ENCODE peak calls at places on chromosomes 16 and 17, in six cellular contexts. C, F, U, R, P and K are unnamed samples.

GRCh38 chr16:86243123-86243473 is 267.2 kb upstream of the FOXF1 start:
- DNase-seq in C (no peak), F (no peak), U (no peak), R (no peak), P (no peak), K (no peak)

GRCh38 chr17:37160940-37161339 is 212.2 kb downstream of the AATF start:
- DNase-seq in C (no peak), F (no peak), U (no peak), R (no peak), P (peak), K (no peak)

GRCh38 chr17:42677921-42678781 is 1.4 kb upstream of the PLEKHH3 start:
- DNase-seq in C (peak), F (peak), U (peak), R (peak), P (peak), K (peak)

GRCh38 chr16:80125677-80126076 is 415.1 kb upstream of the DYNLRB2 start:
- DNase-seq in C (no peak), F (no peak), U (no peak), R (no peak), P (peak), K (no peak)

GRCh38 chr17:56939869-56940484 is 20.9 kb downstream of the COIL start:
- DNase-seq in C (peak), F (peak), U (peak), R (peak), P (peak), K (peak)

GRCh38 chr16:3112881-3113574 is 642 bp downstream of the ZNF205 start:
- DNase-seq in C (peak), F (no peak), U (no peak), R (no peak), P (peak), K (no peak)

GRCh38 chr17:74353446-74354060 is 8.1 kb downstream of the BTBD17 start:
- DNase-seq in C (no peak), F (no peak), U (no peak), R (no peak), P (no peak), K (no peak)

GRCh38 chr17:77924757-77925336 is 33.7 kb upstream of the TNRC6C start:
- DNase-seq in C (no peak), F (peak), U (peak), R (no peak), P (peak), K (no peak)

GRCh38 chr16:90028985-90029384 is 9.7 kb upstream of the DBNDD1 start:
- DNase-seq in C (no peak), F (no peak), U (no peak), R (no peak), P (no peak), K (no peak)

GRCh38 chr17:68603663-68604062 is 2.5 kb upstream of the FAM20A start:
- DNase-seq in C (no peak), F (no peak), U (no peak), R (no peak), P (no peak), K (no peak)

GRCh38 chr17:73902416-73903181 is 258.4 kb upstream of the SDK2 start:
- DNase-seq in C (no peak), F (peak), U (peak), R (peak), P (no peak), K (peak)

GRCh38 chr17:9957244-9957643 is 52.2 kb upstream of the RCVRN start:
- DNase-seq in C (no peak), F (no peak), U (no peak), R (no peak), P (no peak), K (no peak)

GRCh38 chr16:1309888-1310831 is 724 bp downstream of the UBE2I start:
- DNase-seq in C (peak), F (no peak), U (no peak), R (peak), P (peak), K (peak)

GRCh38 chr17:57869599-57870282 is 19.9 kb upstream of the MRPS23 start:
- DNase-seq in C (no peak), F (no peak), U (no peak), R (no peak), P (peak), K (no peak)

GRCh38 chr17:66655861-66656260 is 179.1 kb upstream of the CACNG5 start:
- DNase-seq in C (no peak), F (no peak), U (no peak), R (no peak), P (peak), K (no peak)

GRCh38 chr16:75260856-75261589 is 9.6 kb upstream of the BCAR1 start:
- DNase-seq in C (peak), F (no peak), U (no peak), R (no peak), P (no peak), K (no peak)

GRCh38 chr16:59878479-59878878 is 1144.4 kb upstream of the GOT2 start:
- DNase-seq in C (no peak), F (no peak), U (no peak), R (no peak), P (peak), K (no peak)

GRCh38 chr16:89572042-89572441 is 3.5 kb upstream of the CPNE7 start:
- DNase-seq in C (no peak), F (no peak), U (no peak), R (no peak), P (peak), K (no peak)

GRCh38 chr16:82061861-82062525 is 26.9 kb downstream of the HSD17B2 start:
- DNase-seq in C (peak), F (peak), U (peak), R (no peak), P (peak), K (peak)

GRCh38 chr17:76473541-76473985 is 6.2 kb downstream of the AANAT start:
- DNase-seq in C (peak), F (peak), U (peak), R (no peak), P (peak), K (no peak)

GRCh38 chr17:40192961-40193360 is 15.7 kb downstream of the RAPGEFL1 start:
- DNase-seq in C (no peak), F (no peak), U (no peak), R (no peak), P (no peak), K (no peak)

GRCh38 chr16:785563-786535 is 2.3 kb downstream of the RPUSD1 start:
- DNase-seq in C (peak), F (peak), U (peak), R (peak), P (peak), K (peak)

GRCh38 chr16:67883872-67884261 is 818 bp upstream of the NRN1L start:
- DNase-seq in C (peak), F (peak), U (peak), R (peak), P (peak), K (peak)

GRCh38 chr16:82638095-82638798 is 11.5 kb downstream of the CDH13 start:
- DNase-seq in C (no peak), F (no peak), U (no peak), R (no peak), P (peak), K (no peak)

GRCh38 chr16:83248735-83249469 is 558.9 kb upstream of the HSBP1 start:
- DNase-seq in C (no peak), F (no peak), U (no peak), R (no peak), P (peak), K (no peak)

GRCh38 chr16:75296606-75297005 is 45.2 kb upstream of the BCAR1 start:
- DNase-seq in C (peak), F (no peak), U (no peak), R (no peak), P (peak), K (no peak)

GRCh38 chr17:27986805-27987684 is 55.4 kb upstream of the NLK start:
- DNase-seq in C (no peak), F (no peak), U (no peak), R (no peak), P (no peak), K (no peak)
- TF ChIP-seq EZH2phosphoT487 in C (no peak), F (no peak), U (no peak), R (no peak), P (no peak), K (no peak)

GRCh38 chr16:71425746-71426068 is 16.1 kb downstream of the TLE7 start:
- DNase-seq in C (no peak), F (no peak), U (no peak), R (no peak), P (no peak), K (no peak)

GRCh38 chr16:71424626-71425025 is 17.2 kb downstream of the TLE7 start:
- DNase-seq in C (no peak), F (no peak), U (no peak), R (no peak), P (no peak), K (no peak)

GRCh38 chr16:71421911-71422310 is 19.9 kb downstream of the TLE7 start:
- DNase-seq in C (peak), F (peak), U (peak), R (peak), P (peak), K (peak)

GRCh38 chr16:71423865-71424264 is 18.0 kb downstream of the TLE7 start:
- DNase-seq in C (no peak), F (no peak), U (no peak), R (no peak), P (no peak), K (no peak)

GRCh38 chr16:71423016-71423415 is 18.8 kb downstream of the TLE7 start:
- DNase-seq in C (no peak), F (no peak), U (no peak), R (no peak), P (no peak), K (no peak)
- TF ChIP-seq EZH2phosphoT487 in C (no peak), F (no peak), U (no peak), R (no peak), P (no peak), K (no peak)

GRCh38 chr16:84976644-84977400 is 34.5 kb downstream of the ZDHHC7 start:
- DNase-seq in C (no peak), F (no peak), U (no peak), R (no peak), P (no peak), K (no peak)
- TF ChIP-seq EZH2phosphoT487 in C (no peak), F (no peak), U (no peak), R (no peak), P (no peak), K (no peak)

GRCh38 chr16:77611386-77611785 is 110.9 kb upstream of the NUDT7 start:
- DNase-seq in C (no peak), F (no peak), U (no peak), R (no peak), P (no peak), K (no peak)

GRCh38 chr16:77613115-77613514 is 109.2 kb upstream of the NUDT7 start:
- DNase-seq in C (no peak), F (no peak), U (no peak), R (no peak), P (peak), K (no peak)

GRCh38 chr16:77610496-77610895 is 111.8 kb upstream of the NUDT7 start:
- DNase-seq in C (no peak), F (no peak), U (no peak), R (no peak), P (peak), K (no peak)
- TF ChIP-seq EZH2phosphoT487 in C (no peak), F (no peak), U (no peak), R (no peak), P (no peak), K (no peak)

GRCh38 chr16:11783319-11784047 is 13.6 kb downstream of the ZC3H7A start:
- DNase-seq in C (no peak), F (no peak), U (no peak), R (peak), P (peak), K (peak)

GRCh38 chr16:11784048-11784780 is 12.8 kb downstream of the ZC3H7A start:
- DNase-seq in C (no peak), F (no peak), U (no peak), R (no peak), P (no peak), K (no peak)

GRCh38 chr16:11780988-11781680 is 15.9 kb downstream of the ZC3H7A start:
- DNase-seq in C (peak), F (no peak), U (no peak), R (no peak), P (no peak), K (no peak)

GRCh38 chr16:11779074-11779473 is 18.0 kb downstream of the ZC3H7A start:
- DNase-seq in C (no peak), F (no peak), U (no peak), R (no peak), P (no peak), K (no peak)

DNA sequence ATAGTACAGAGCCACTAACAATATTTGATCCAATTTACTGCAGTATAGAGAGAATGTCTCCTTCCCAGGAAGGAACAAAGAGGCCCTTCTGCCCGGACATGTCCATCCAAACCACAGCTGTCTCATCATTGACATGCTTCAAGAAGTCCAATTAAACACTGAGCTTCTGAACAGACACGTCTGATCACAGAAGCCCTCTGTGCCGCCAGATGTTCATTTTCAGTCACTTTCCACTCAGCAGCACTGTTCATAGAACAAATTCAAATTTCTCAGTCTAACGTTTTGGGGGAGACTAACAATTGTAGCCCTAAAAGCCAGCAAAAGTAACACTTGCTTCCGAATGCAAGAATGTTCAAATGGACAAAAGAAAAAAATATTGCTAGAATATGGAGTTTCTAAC is 15.3 kb downstream of the ZC3H7A start:
- DNase-seq in C (peak), F (no peak), U (no peak), R (no peak), P (no peak), K (peak)
- TF ChIP-seq EZH2phosphoT487 in C (no peak), F (no peak), U (no peak), R (no peak), P (no peak), K (no peak)

DNA sequence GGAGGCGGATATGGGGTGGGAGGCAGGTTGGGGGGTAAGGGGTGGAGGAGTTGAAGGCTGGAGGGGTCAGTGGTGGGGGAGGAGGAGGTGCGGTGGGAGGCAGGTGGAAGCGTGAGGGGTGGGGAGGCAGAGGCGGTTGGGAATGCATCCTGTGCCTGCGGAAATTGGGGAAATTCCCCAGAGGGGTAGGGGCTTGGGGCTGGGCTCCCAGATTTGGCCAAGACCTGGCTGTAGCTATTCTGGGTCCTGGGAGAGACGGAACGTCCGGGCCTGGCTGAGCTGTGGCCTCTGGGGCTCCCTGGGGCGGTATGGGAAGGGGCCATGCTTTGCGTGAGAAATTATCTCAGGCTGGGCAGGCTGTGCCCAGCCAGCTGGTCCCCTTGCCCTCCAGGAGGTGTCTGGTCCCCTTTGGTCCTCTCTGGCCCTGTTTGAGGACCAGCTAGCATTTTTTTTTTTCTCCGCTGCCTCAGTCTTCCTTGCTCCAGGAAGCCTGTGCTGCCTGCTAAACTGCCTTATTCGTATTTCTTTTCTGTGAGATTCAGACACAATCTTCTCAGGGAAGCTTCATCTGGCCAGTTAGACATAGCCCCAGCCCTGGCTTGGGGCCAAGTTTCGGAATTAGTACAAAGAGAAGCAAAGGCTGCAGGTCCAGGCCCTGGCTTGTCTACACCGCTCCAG is 7.3 kb upstream of the TRPV2 start:
- DNase-seq in C (peak), F (peak), U (peak), R (peak), P (peak), K (peak)
- TF ChIP-seq EZH2phosphoT487 in C (no peak), F (no peak), U (no peak), R (no peak), P (no peak), K (no peak)

GRCh38 chr16:53090591-53091507 is 36.1 kb downstream of the CHD9 start:
- DNase-seq in C (peak), F (peak), U (no peak), R (peak), P (peak), K (peak)
- TF ChIP-seq EZH2phosphoT487 in C (no peak), F (no peak), U (no peak), R (no peak), P (no peak), K (no peak)

DNA sequence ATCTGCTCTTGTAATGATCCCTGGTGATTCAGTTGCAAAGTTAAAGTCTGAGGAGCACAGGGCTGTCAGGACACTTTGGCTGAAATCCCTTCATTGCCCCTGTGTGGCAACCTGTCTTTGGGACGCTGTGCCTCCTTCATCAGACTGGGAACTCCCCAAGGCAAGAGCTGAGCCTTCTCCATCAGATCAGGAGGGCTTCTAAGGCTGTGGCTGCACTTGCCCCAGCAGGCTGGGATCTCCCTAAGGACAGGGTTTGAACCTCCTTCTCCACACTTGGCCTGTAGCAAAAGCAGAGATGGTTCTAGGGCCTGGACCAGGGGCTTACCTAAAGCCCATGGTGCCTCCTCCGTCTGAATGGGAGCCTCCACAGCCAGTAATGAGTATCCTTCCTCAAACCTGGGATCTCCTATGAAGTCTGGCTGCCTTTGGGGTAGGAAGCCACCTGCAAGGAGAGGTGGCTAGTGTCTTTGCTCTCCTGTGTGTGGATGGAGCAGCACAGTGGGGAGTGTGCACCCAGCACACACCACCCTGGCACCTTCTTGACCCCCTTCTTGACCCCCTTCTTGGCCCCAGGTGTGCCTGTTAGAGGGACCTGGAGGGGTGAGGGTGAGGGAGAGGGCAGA is 79.0 kb upstream of the NKD1 start:
- DNase-seq in C (no peak), F (no peak), U (no peak), R (no peak), P (no peak), K (no peak)
- TF ChIP-seq EZH2phosphoT487 in C (no peak), F (no peak), U (no peak), R (no peak), P (no peak), K (no peak)